ENCODE peak calls at places on chromosome 5, in nine cellular contexts. One of them, this sample, is unnamed.

GRCh38 chr5:151896041-151896691 is 28.5 kb downstream of the GLRA1 start:
- DNase-seq in BJ: peak
- DNase-seq in RCC 7860: peak
- DNase-seq in stimulated activated CD8-positive, alpha-beta memory T cell treated with anti-CD3 and anti-CD28 coated beads, Interleukin-4, amount 100 ng/mL, for 4 hours: no peak
- DNase-seq in DMS79: peak
- DNase-seq in NCI-H510A treated with DMSO at 0.1 percent for 48 hours: no peak
- DNase-seq in anterior cingulate cortex: no peak
- DNase-seq in NCI-H226: peak
- DNase-seq in fibroblast of the aortic adventitia: peak
- DNase-seq in this sample: peak

GRCh38 chr5:125137535-125137934 is 391.1 kb upstream of the ZNF608 start:
- DNase-seq in BJ: no peak
- DNase-seq in RCC 7860: peak
- DNase-seq in stimulated activated CD8-positive, alpha-beta memory T cell treated with anti-CD3 and anti-CD28 coated beads, Interleukin-4, amount 100 ng/mL, for 4 hours: no peak
- DNase-seq in DMS79: no peak
- DNase-seq in NCI-H510A treated with DMSO at 0.1 percent for 48 hours: peak
- DNase-seq in anterior cingulate cortex: no peak
- DNase-seq in NCI-H226: no peak
- DNase-seq in fibroblast of the aortic adventitia: no peak
- DNase-seq in this sample: no peak

GRCh38 chr5:152625696-152626095 is 220.6 kb upstream of the NMUR2 start:
- DNase-seq in BJ: no peak
- DNase-seq in RCC 7860: no peak
- DNase-seq in stimulated activated CD8-positive, alpha-beta memory T cell treated with anti-CD3 and anti-CD28 coated beads, Interleukin-4, amount 100 ng/mL, for 4 hours: no peak
- DNase-seq in DMS79: no peak
- DNase-seq in NCI-H510A treated with DMSO at 0.1 percent for 48 hours: no peak
- DNase-seq in anterior cingulate cortex: no peak
- DNase-seq in NCI-H226: no peak
- DNase-seq in fibroblast of the aortic adventitia: no peak
- DNase-seq in this sample: no peak

GRCh38 chr5:6576861-6577501 is 55.9 kb downstream of the NSUN2 start:
- DNase-seq in BJ: peak
- DNase-seq in RCC 7860: peak
- DNase-seq in stimulated activated CD8-positive, alpha-beta memory T cell treated with anti-CD3 and anti-CD28 coated beads, Interleukin-4, amount 100 ng/mL, for 4 hours: no peak
- DNase-seq in DMS79: no peak
- DNase-seq in NCI-H510A treated with DMSO at 0.1 percent for 48 hours: peak
- DNase-seq in anterior cingulate cortex: no peak
- DNase-seq in NCI-H226: peak
- DNase-seq in fibroblast of the aortic adventitia: peak
- DNase-seq in this sample: peak

GRCh38 chr5:137291031-137291430 is 208.1 kb downstream of the SPOCK1 start:
- DNase-seq in BJ: no peak
- DNase-seq in RCC 7860: no peak
- DNase-seq in stimulated activated CD8-positive, alpha-beta memory T cell treated with anti-CD3 and anti-CD28 coated beads, Interleukin-4, amount 100 ng/mL, for 4 hours: no peak
- DNase-seq in DMS79: no peak
- DNase-seq in NCI-H510A treated with DMSO at 0.1 percent for 48 hours: no peak
- DNase-seq in anterior cingulate cortex: no peak
- DNase-seq in NCI-H226: no peak
- DNase-seq in fibroblast of the aortic adventitia: no peak
- DNase-seq in this sample: no peak

GRCh38 chr5:179699640-179700298 is 1.0 kb downstream of the CANX start:
- DNase-seq in BJ: no peak
- DNase-seq in RCC 7860: peak
- DNase-seq in stimulated activated CD8-positive, alpha-beta memory T cell treated with anti-CD3 and anti-CD28 coated beads, Interleukin-4, amount 100 ng/mL, for 4 hours: no peak
- DNase-seq in DMS79: peak
- DNase-seq in NCI-H510A treated with DMSO at 0.1 percent for 48 hours: no peak
- DNase-seq in anterior cingulate cortex: no peak
- DNase-seq in NCI-H226: no peak
- DNase-seq in fibroblast of the aortic adventitia: peak
- DNase-seq in this sample: peak

GRCh38 chr5:158119852-158120708 is 261.1 kb upstream of the CLINT1 start:
- DNase-seq in BJ: peak
- DNase-seq in RCC 7860: no peak
- DNase-seq in stimulated activated CD8-positive, alpha-beta memory T cell treated with anti-CD3 and anti-CD28 coated beads, Interleukin-4, amount 100 ng/mL, for 4 hours: no peak
- DNase-seq in DMS79: no peak
- DNase-seq in NCI-H510A treated with DMSO at 0.1 percent for 48 hours: no peak
- DNase-seq in anterior cingulate cortex: no peak
- DNase-seq in NCI-H226: no peak
- DNase-seq in fibroblast of the aortic adventitia: no peak
- DNase-seq in this sample: no peak

GRCh38 chr5:52787600-52788504 is at the start of the genes ITGA1 and PELO:
- DNase-seq in BJ: no peak
- DNase-seq in RCC 7860: peak
- DNase-seq in stimulated activated CD8-positive, alpha-beta memory T cell treated with anti-CD3 and anti-CD28 coated beads, Interleukin-4, amount 100 ng/mL, for 4 hours: peak
- DNase-seq in DMS79: peak
- DNase-seq in NCI-H510A treated with DMSO at 0.1 percent for 48 hours: peak
- DNase-seq in anterior cingulate cortex: peak
- DNase-seq in NCI-H226: peak
- DNase-seq in fibroblast of the aortic adventitia: peak
- DNase-seq in this sample: peak

GRCh38 chr5:111681791-111682190 is 75.2 kb downstream of the NREP start:
- DNase-seq in BJ: no peak
- DNase-seq in RCC 7860: no peak
- DNase-seq in stimulated activated CD8-positive, alpha-beta memory T cell treated with anti-CD3 and anti-CD28 coated beads, Interleukin-4, amount 100 ng/mL, for 4 hours: no peak
- DNase-seq in DMS79: no peak
- DNase-seq in NCI-H510A treated with DMSO at 0.1 percent for 48 hours: no peak
- DNase-seq in anterior cingulate cortex: no peak
- DNase-seq in NCI-H226: no peak
- DNase-seq in fibroblast of the aortic adventitia: peak
- DNase-seq in this sample: peak

GRCh38 chr5:36897616-36898015 is 21.0 kb downstream of the NIPBL start:
- DNase-seq in BJ: no peak
- DNase-seq in RCC 7860: no peak
- DNase-seq in stimulated activated CD8-positive, alpha-beta memory T cell treated with anti-CD3 and anti-CD28 coated beads, Interleukin-4, amount 100 ng/mL, for 4 hours: no peak
- DNase-seq in DMS79: no peak
- DNase-seq in NCI-H510A treated with DMSO at 0.1 percent for 48 hours: no peak
- DNase-seq in anterior cingulate cortex: no peak
- DNase-seq in NCI-H226: no peak
- DNase-seq in fibroblast of the aortic adventitia: peak
- DNase-seq in this sample: peak

GRCh38 chr5:39191216-39191615 is 28.1 kb downstream of the FYB1 start:
- DNase-seq in BJ: no peak
- DNase-seq in RCC 7860: no peak
- DNase-seq in stimulated activated CD8-positive, alpha-beta memory T cell treated with anti-CD3 and anti-CD28 coated beads, Interleukin-4, amount 100 ng/mL, for 4 hours: no peak
- DNase-seq in DMS79: no peak
- DNase-seq in NCI-H510A treated with DMSO at 0.1 percent for 48 hours: no peak
- DNase-seq in anterior cingulate cortex: no peak
- DNase-seq in NCI-H226: no peak
- DNase-seq in fibroblast of the aortic adventitia: no peak
- DNase-seq in this sample: no peak

GRCh38 chr5:176530406-176530982 is 6.7 kb downstream of the RNF44 start:
- DNase-seq in BJ: no peak
- DNase-seq in RCC 7860: no peak
- DNase-seq in stimulated activated CD8-positive, alpha-beta memory T cell treated with anti-CD3 and anti-CD28 coated beads, Interleukin-4, amount 100 ng/mL, for 4 hours: no peak
- DNase-seq in DMS79: no peak
- DNase-seq in NCI-H510A treated with DMSO at 0.1 percent for 48 hours: no peak
- DNase-seq in anterior cingulate cortex: no peak
- DNase-seq in NCI-H226: no peak
- DNase-seq in fibroblast of the aortic adventitia: no peak
- DNase-seq in this sample: no peak

GRCh38 chr5:157335534-157336422 is 69.9 kb downstream of the CYFIP2 start:
- DNase-seq in BJ: peak
- DNase-seq in RCC 7860: no peak
- DNase-seq in stimulated activated CD8-positive, alpha-beta memory T cell treated with anti-CD3 and anti-CD28 coated beads, Interleukin-4, amount 100 ng/mL, for 4 hours: no peak
- DNase-seq in DMS79: no peak
- DNase-seq in NCI-H510A treated with DMSO at 0.1 percent for 48 hours: no peak
- DNase-seq in anterior cingulate cortex: no peak
- DNase-seq in NCI-H226: no peak
- DNase-seq in fibroblast of the aortic adventitia: no peak
- DNase-seq in this sample: no peak

GRCh38 chr5:69493235-69493925 is 790 bp downstream of the OCLN start:
- DNase-seq in BJ: no peak
- DNase-seq in RCC 7860: no peak
- DNase-seq in stimulated activated CD8-positive, alpha-beta memory T cell treated with anti-CD3 and anti-CD28 coated beads, Interleukin-4, amount 100 ng/mL, for 4 hours: no peak
- DNase-seq in DMS79: no peak
- DNase-seq in NCI-H510A treated with DMSO at 0.1 percent for 48 hours: no peak
- DNase-seq in anterior cingulate cortex: no peak
- DNase-seq in NCI-H226: peak
- DNase-seq in fibroblast of the aortic adventitia: peak
- DNase-seq in this sample: no peak

GRCh38 chr5:176157656-176158055 is 80.6 kb upstream of the SIMC1 start:
- DNase-seq in BJ: peak
- DNase-seq in RCC 7860: no peak
- DNase-seq in stimulated activated CD8-positive, alpha-beta memory T cell treated with anti-CD3 and anti-CD28 coated beads, Interleukin-4, amount 100 ng/mL, for 4 hours: no peak
- DNase-seq in DMS79: no peak
- DNase-seq in NCI-H510A treated with DMSO at 0.1 percent for 48 hours: no peak
- DNase-seq in anterior cingulate cortex: no peak
- DNase-seq in NCI-H226: peak
- DNase-seq in fibroblast of the aortic adventitia: peak
- DNase-seq in this sample: peak